ENCODE peak calls at places on chromosome 9, in seven cellular contexts. C, I, E, Z, R, W and H are unnamed samples.

GRCh38 chr9:113669523-113670115 is 206.1 kb downstream of the RGS3 start:
- DNase-seq in C (peak; percentile 66), I (no peak), E (no peak), Z (no peak), R (peak; percentile 56), W (no peak), H (peak; percentile 27)

GRCh38 chr9:82532504-82532903 is 530.4 kb downstream of the RASEF start:
- DNase-seq in C (peak; percentile 27), I (no peak), E (no peak), Z (no peak), R (peak; percentile 3), W (peak; percentile 26), H (peak; percentile 12)

GRCh38 chr9:126148523-126148870 is 178.1 kb upstream of the MVB12B start:
- DNase-seq in C (no peak), I (no peak), E (no peak), Z (no peak), R (no peak), W (no peak), H (no peak)

GRCh38 chr9:134822541-134822940 is 58.1 kb upstream of the FCN2 start:
- DNase-seq in C (no peak), I (no peak), E (no peak), Z (no peak), R (no peak), W (no peak), H (no peak)

GRCh38 chr9:88567870-88568269 is 32.9 kb downstream of the NXNL2 start:
- DNase-seq in C (no peak), I (no peak), E (no peak), Z (no peak), R (no peak), W (no peak), H (no peak)

GRCh38 chr9:68502279-68502678 is 38.4 kb downstream of the TMEM252 start:
- DNase-seq in C (no peak), I (no peak), E (no peak), Z (no peak), R (no peak), W (no peak), H (no peak)

GRCh38 chr9:20357207-20357503 is 265.1 kb downstream of the MLLT3 start:
- DNase-seq in C (peak; percentile 7), I (no peak), E (no peak), Z (no peak), R (peak; percentile 42), W (no peak), H (peak; percentile 52)

GRCh38 chr9:105357937-105358336 is 89.9 kb upstream of the FSD1L start:
- DNase-seq in C (no peak), I (no peak), E (no peak), Z (no peak), R (no peak), W (no peak), H (no peak)

GRCh38 chr9:71638627-71639026 is 129.7 kb downstream of the CEMIP2 start:
- DNase-seq in C (no peak), I (no peak), E (no peak), Z (no peak), R (no peak), W (no peak), H (peak; percentile 40)

GRCh38 chr9:113708821-113709713 is 167.0 kb upstream of the ZNF618 start:
- DNase-seq in C (no peak), I (no peak), E (no peak), Z (no peak), R (no peak), W (no peak), H (no peak)

GRCh38 chr9:37034320-37034937 is 361 bp upstream of the PAX5 start:
- DNase-seq in C (peak; percentile 10), I (peak; percentile 77), E (no peak), Z (no peak), R (no peak), W (peak; percentile 80), H (no peak)

GRCh38 chr9:18926513-18926912 is 106.5 kb downstream of the SAXO1 start:
- DNase-seq in C (no peak), I (no peak), E (no peak), Z (no peak), R (no peak), W (no peak), H (no peak)

GRCh38 chr9:128723866-128724743 is at the start of gene ZDHHC12:
- DNase-seq in C (peak; percentile 97), I (peak; percentile 97), E (peak; percentile 97), Z (peak; percentile 98), R (peak; percentile 99), W (peak; percentile 99), H (peak; percentile 96)

GRCh38 chr9:125747765-125748510 is 765 bp downstream of the PBX3 start:
- DNase-seq in C (peak; percentile 48), I (no peak), E (no peak), Z (peak; percentile 47), R (peak; percentile 31), W (peak; percentile 32), H (peak; percentile 27)

GRCh38 chr9:107161338-107161737 is 121.7 kb upstream of the RAD23B start:
- DNase-seq in C (no peak), I (no peak), E (no peak), Z (no peak), R (no peak), W (peak; percentile 78), H (no peak)

GRCh38 chr9:95057121-95057520 is 260.4 kb downstream of the FANCC start:
- DNase-seq in C (peak; percentile 49), I (no peak), E (no peak), Z (no peak), R (peak; percentile 40), W (peak; percentile 66), H (peak; percentile 55)

GRCh38 chr9:70093944-70094343 is 50.3 kb downstream of the MAMDC2 start:
- DNase-seq in C (no peak), I (no peak), E (no peak), Z (no peak), R (no peak), W (peak; percentile 76), H (peak; percentile 23)